ENCODE peak calls at places on chromosomes 6 and 20, in eight cellular contexts. S, U, T, X, O, F, V and Q are unnamed samples.

GRCh38 chr20:24863356-24863755 is 85.7 kb upstream of the CST7 start:
- DNase-seq in S (no peak), U (peak), T (no peak), X (peak), O (peak), F (no peak), V (peak), Q (no peak)

GRCh38 chr20:21981607-21982344 is 276.3 kb downstream of the PAX1 start:
- DNase-seq in S (no peak), U (no peak), T (no peak), X (peak), O (no peak), F (no peak), V (no peak), Q (no peak)

GRCh38 chr6:32271427-32271826 is 47.6 kb upstream of the NOTCH4 start:
- DNase-seq in S (no peak), U (no peak), T (no peak), X (no peak), O (no peak), F (no peak), V (no peak), Q (no peak)

GRCh38 chr6:113190170-113190569 is 667.0 kb upstream of the MARCKS start:
- DNase-seq in S (peak), U (no peak), T (no peak), X (no peak), O (no peak), F (no peak), V (no peak), Q (no peak)

GRCh38 chr20:64021124-64021975 is 14.6 kb upstream of the C20orf204 start:
- DNase-seq in S (no peak), U (no peak), T (no peak), X (no peak), O (no peak), F (no peak), V (no peak), Q (no peak)

GRCh38 chr6:136230219-136230980 is 19.7 kb downstream of the MTFR2 start:
- DNase-seq in S (no peak), U (no peak), T (no peak), X (peak), O (no peak), F (no peak), V (no peak), Q (no peak)

GRCh38 chr6:166253277-166254229 is 54.6 kb downstream of the PRR18 start:
- DNase-seq in S (peak), U (no peak), T (peak), X (no peak), O (no peak), F (no peak), V (no peak), Q (no peak)

GRCh38 chr6:166691199-166691598 is 64.1 kb upstream of the RPS6KA2 start:
- DNase-seq in S (no peak), U (no peak), T (peak), X (peak), O (peak), F (peak), V (peak), Q (peak)

GRCh38 chr6:148746363-148747144 is at the start of gene UST:
- DNase-seq in S (peak), U (peak), T (peak), X (peak), O (peak), F (peak), V (peak), Q (peak)

GRCh38 chr6:145887969-145888368 is 73.4 kb upstream of the FBXO30 start:
- DNase-seq in S (peak), U (no peak), T (no peak), X (no peak), O (no peak), F (no peak), V (peak), Q (no peak)

GRCh38 chr20:12287575-12287974 is 369.9 kb downstream of the BTBD3 start:
- DNase-seq in S (no peak), U (no peak), T (no peak), X (no peak), O (no peak), F (no peak), V (no peak), Q (no peak)
- TF ChIP-seq CTCF in S (no peak), U (no peak), T (no peak), X (no peak), O (no peak), F (no peak), V (no peak), Q (no peak)

DNA sequence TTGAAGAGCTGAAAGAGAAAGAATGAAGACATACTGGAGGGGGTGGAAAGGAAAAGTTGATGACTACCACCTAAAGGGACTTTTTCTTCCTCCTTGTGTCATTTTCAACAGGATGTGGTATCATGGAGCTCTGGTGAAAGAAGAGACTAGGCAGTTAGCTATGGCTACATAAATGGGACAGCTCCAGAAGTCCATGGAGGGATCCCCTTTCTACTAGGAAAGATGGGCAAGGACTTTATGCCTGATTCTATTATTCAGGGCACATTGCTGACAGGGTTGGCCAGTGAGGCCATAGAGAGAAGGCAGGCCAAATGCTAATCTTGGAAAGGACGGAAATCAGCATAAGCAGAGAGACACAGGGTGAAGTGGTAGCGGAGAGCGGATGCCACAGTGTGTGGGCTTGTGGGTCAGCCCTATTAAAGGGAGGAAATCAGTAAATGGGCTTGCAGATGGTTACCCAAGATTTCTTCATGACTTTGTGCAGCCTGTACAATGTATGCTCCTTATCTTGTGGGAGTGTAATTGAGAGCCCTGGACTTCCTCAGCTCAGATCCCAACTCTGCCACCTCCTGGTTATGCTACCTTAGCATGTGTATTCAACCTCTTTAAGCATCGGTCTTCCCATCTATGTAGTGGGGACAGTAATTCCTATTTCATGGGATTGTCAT is 77.4 kb upstream of the TMEM170B start:
- DNase-seq in S (no peak), U (no peak), T (no peak), X (peak), O (no peak), F (no peak), V (no peak), Q (no peak)
- TF ChIP-seq CTCF in S (no peak), U (no peak), T (no peak), X (no peak), O (no peak), F (no peak), V (no peak), Q (no peak)

GRCh38 chr6:57040011-57040410 is 6.5 kb upstream of the KIAA1586 start:
- DNase-seq in S (no peak), U (no peak), T (no peak), X (no peak), O (no peak), F (no peak), V (no peak), Q (no peak)
- TF ChIP-seq CTCF in S (no peak), U (peak), T (no peak), X (no peak), O (no peak), F (no peak), V (no peak), Q (no peak)

DNA sequence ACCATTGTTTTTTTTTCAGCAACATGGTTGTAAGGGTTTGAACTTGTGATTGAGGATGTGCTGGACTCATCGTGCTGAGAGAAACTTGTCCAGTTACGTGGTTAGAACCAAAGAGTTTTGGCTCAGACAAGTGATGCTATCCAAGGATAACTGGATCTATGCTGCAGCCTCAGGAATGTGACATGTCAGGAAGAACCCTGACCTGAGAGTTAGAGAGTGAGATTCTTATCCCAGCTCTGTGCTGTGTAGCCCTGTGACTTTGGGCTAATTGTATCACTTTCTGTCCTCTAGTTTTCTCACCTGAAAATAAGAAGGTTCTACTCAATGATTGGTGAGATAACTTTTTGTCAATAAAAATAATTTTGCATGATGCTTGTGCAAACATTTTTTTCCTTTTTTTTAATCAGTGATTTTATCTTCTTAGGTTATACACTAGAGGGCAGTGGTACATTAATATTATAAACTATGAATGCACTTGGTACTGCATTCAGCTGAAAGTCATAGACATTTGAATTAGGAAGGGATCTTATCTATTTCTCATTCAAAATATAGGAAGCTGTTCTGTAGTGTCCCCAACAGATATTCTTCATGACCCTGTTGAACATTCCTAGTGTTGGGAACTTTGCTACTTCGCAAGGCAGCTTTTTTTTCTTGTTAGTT is 141.1 kb downstream of the RNF144B start:
- DNase-seq in S (no peak), U (no peak), T (no peak), X (peak), O (no peak), F (no peak), V (peak), Q (no peak)
- TF ChIP-seq CTCF in S (peak), U (peak), T (peak), X (no peak), O (peak), F (peak), V (peak), Q (peak)

DNA sequence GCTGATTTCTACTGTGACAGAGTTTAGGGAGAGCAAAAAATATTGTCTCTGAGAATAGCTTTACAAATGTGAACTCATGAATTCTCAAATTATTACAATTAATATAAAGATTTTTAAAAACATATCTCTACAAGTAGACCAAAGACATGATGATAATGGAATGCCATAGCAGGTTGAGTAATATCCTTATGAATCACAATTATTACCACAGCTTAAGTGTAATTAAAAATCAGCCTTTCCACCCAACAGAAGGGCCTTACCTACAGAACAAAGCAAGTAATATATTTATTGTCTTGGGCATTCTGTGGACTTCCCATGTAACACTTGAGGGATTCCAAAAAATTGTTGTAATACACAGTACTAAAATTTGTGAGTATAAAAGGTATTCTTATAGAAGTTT is 1099.6 kb upstream of the GJE1 start:
- DNase-seq in S (no peak), U (peak), T (no peak), X (peak), O (no peak), F (no peak), V (no peak), Q (no peak)
- TF ChIP-seq CTCF in S (no peak), U (no peak), T (no peak), X (no peak), O (no peak), F (no peak), V (no peak), Q (no peak)

GRCh38 chr6:33414592-33415271 is 3.2 kb downstream of the CUTA start:
- DNase-seq in S (peak), U (no peak), T (no peak), X (no peak), O (no peak), F (no peak), V (no peak), Q (no peak)
- TF ChIP-seq CTCF in S (peak), U (peak), T (no peak), X (peak), O (peak), F (no peak), V (peak), Q (peak)